ENCODE peak calls at places on chromosomes 2 and 18, in seven cellular contexts. F is K562, A is HCT116, C is GM12892, P is HL-60, M is GM12891, Y is suprapubic skin. B is an unnamed sample.

GRCh38 chr2:147657086-147658000 is 187.5 kb upstream of the ACVR2A start:
- DNase-seq in F (no peak), A (no peak), C (no peak), P (no peak), M (no peak), Y (no peak), B (no peak)

GRCh38 chr2:24832526-24832925 is 39.3 kb downstream of the CENPO start:
- DNase-seq in F (no peak), A (no peak), C (no peak), P (no peak), M (no peak), Y (peak), B (no peak)

GRCh38 chr2:40343904-40344303 is 108.0 kb downstream of the SLC8A1 start:
- DNase-seq in F (no peak), A (no peak), C (no peak), P (no peak), M (no peak), Y (no peak), B (no peak)

GRCh38 chr2:10834300-10834699 is 21.7 kb upstream of the PDIA6 start:
- DNase-seq in F (no peak), A (no peak), C (no peak), P (no peak), M (no peak), Y (no peak), B (no peak)

GRCh38 chr2:111185496-111186022 is 64.8 kb downstream of the BCL2L11 start:
- DNase-seq in F (no peak), A (no peak), C (no peak), P (no peak), M (no peak), Y (no peak), B (peak)

GRCh38 chr18:78875268-78875997 is 104.2 kb upstream of the SALL3 start:
- DNase-seq in F (peak), A (peak), C (no peak), P (peak), M (peak), Y (no peak), B (no peak)

GRCh38 chr2:232882085-232882484 is 12.0 kb downstream of the SNORC start:
- DNase-seq in F (no peak), A (no peak), C (no peak), P (no peak), M (no peak), Y (no peak), B (no peak)

GRCh38 chr2:218310853-218311542 is 18.7 kb upstream of the TMBIM1 start:
- DNase-seq in F (no peak), A (no peak), C (no peak), P (no peak), M (no peak), Y (no peak), B (no peak)

GRCh38 chr2:230690439-230690838 is 22.2 kb upstream of the CAB39 start:
- DNase-seq in F (no peak), A (no peak), C (no peak), P (no peak), M (no peak), Y (peak), B (peak)

GRCh38 chr18:51448949-51449348 is 251.5 kb upstream of the MEX3C start:
- DNase-seq in F (no peak), A (no peak), C (no peak), P (no peak), M (no peak), Y (no peak), B (no peak)

GRCh38 chr2:9774266-9774665 is 69.0 kb upstream of the TAF1B start:
- DNase-seq in F (no peak), A (no peak), C (no peak), P (no peak), M (no peak), Y (peak), B (no peak)

GRCh38 chr2:85604568-85605339 is 2.3 kb upstream of the TMEM150A start:
- DNase-seq in F (no peak), A (no peak), C (no peak), P (no peak), M (no peak), Y (no peak), B (no peak)

GRCh38 chr18:76208632-76209308 is 286.3 kb downstream of the ZNF516 start:
- DNase-seq in F (no peak), A (no peak), C (no peak), P (no peak), M (no peak), Y (no peak), B (no peak)

GRCh38 chr18:48931680-48932461 is 18.9 kb downstream of the SMAD7 start:
- DNase-seq in F (peak), A (no peak), C (peak), P (no peak), M (no peak), Y (no peak), B (no peak)

GRCh38 chr2:3462493-3463104 is 56.7 kb downstream of the ADI1 start:
- DNase-seq in F (no peak), A (no peak), C (no peak), P (no peak), M (no peak), Y (no peak), B (no peak)

GRCh38 chr2:142325870-142326269 is 195.1 kb upstream of the LRP1B start:
- DNase-seq in F (no peak), A (no peak), C (no peak), P (no peak), M (no peak), Y (no peak), B (no peak)

GRCh38 chr2:120494446-120494845 is 148.5 kb downstream of the INHBB start:
- DNase-seq in F (no peak), A (no peak), C (no peak), P (no peak), M (no peak), Y (no peak), B (no peak)

GRCh38 chr2:222887124-222887523 is 26.3 kb downstream of the ACSL3 start:
- DNase-seq in F (no peak), A (no peak), C (no peak), P (no peak), M (no peak), Y (no peak), B (no peak)

GRCh38 chr2:215422676-215423075 is 13.2 kb downstream of the FN1 start:
- DNase-seq in F (no peak), A (no peak), C (no peak), P (no peak), M (no peak), Y (no peak), B (no peak)

GRCh38 chr2:127619901-127620705 is 25.9 kb upstream of the GPR17 start:
- DNase-seq in F (no peak), A (no peak), C (peak), P (no peak), M (no peak), Y (no peak), B (peak)

GRCh38 chr2:241225983-241226382 is 37.5 kb downstream of the ANO7 start:
- DNase-seq in F (no peak), A (no peak), C (no peak), P (no peak), M (no peak), Y (peak), B (no peak)

GRCh38 chr18:26714739-26715138 is 150.8 kb downstream of the AQP4 start:
- DNase-seq in F (no peak), A (no peak), C (no peak), P (no peak), M (no peak), Y (no peak), B (no peak)

GRCh38 chr2:60318544-60318943 is 234.9 kb downstream of the BCL11A start:
- DNase-seq in F (no peak), A (no peak), C (no peak), P (no peak), M (no peak), Y (no peak), B (peak)

GRCh38 chr2:190578158-190579057 is 43.9 kb upstream of the NEMP2 start:
- DNase-seq in F (peak), A (peak), C (no peak), P (no peak), M (no peak), Y (no peak), B (no peak)

GRCh38 chr2:240601061-240601830 is 14.7 kb downstream of the CAPN10 start:
- DNase-seq in F (no peak), A (no peak), C (no peak), P (no peak), M (no peak), Y (peak), B (peak)

GRCh38 chr2:172246649-172247048 is 143.9 kb upstream of the DLX2 start:
- DNase-seq in F (no peak), A (peak), C (no peak), P (peak), M (no peak), Y (no peak), B (no peak)

GRCh38 chr2:233764264-233764663 is 4.2 kb downstream of the UGT1A1 start:
- DNase-seq in F (no peak), A (no peak), C (no peak), P (no peak), M (no peak), Y (no peak), B (no peak)

GRCh38 chr2:46363535-46364170 is 66.4 kb downstream of the EPAS1 start:
- DNase-seq in F (no peak), A (no peak), C (no peak), P (no peak), M (no peak), Y (no peak), B (no peak)

GRCh38 chr18:10006261-10006903 is 92.6 kb downstream of the VAPA start:
- DNase-seq in F (no peak), A (no peak), C (no peak), P (peak), M (no peak), Y (no peak), B (no peak)

GRCh38 chr2:187994464-187995331 is 297.0 kb upstream of the GULP1 start:
- DNase-seq in F (no peak), A (no peak), C (no peak), P (no peak), M (no peak), Y (no peak), B (no peak)

GRCh38 chr2:85974395-85974794 is 85.6 kb upstream of the ST3GAL5 start:
- DNase-seq in F (no peak), A (no peak), C (no peak), P (no peak), M (no peak), Y (peak), B (no peak)

GRCh38 chr2:54657664-54658083 is 65.8 kb upstream of the EML6 start:
- DNase-seq in F (peak), A (peak), C (no peak), P (peak), M (peak), Y (no peak), B (no peak)

GRCh38 chr2:170818294-170819104 is 1.8 kb downstream of the GAD1 start:
- DNase-seq in F (no peak), A (no peak), C (no peak), P (no peak), M (no peak), Y (no peak), B (no peak)

GRCh38 chr2:65370387-65371093 is 61.9 kb downstream of the SPRED2 start:
- DNase-seq in F (no peak), A (no peak), C (no peak), P (no peak), M (no peak), Y (no peak), B (no peak)

GRCh38 chr2:240578110-240578450 is 8.5 kb upstream of the CAPN10 start:
- DNase-seq in F (no peak), A (no peak), C (no peak), P (no peak), M (no peak), Y (no peak), B (no peak)

GRCh38 chr2:32627441-32627900 is 379 bp upstream of the TTC27 start:
- DNase-seq in F (no peak), A (no peak), C (peak), P (no peak), M (no peak), Y (peak), B (no peak)

GRCh38 chr2:64019083-64019974 is at the start of gene VPS54:
- DNase-seq in F (peak), A (peak), C (peak), P (no peak), M (peak), Y (peak), B (peak)

GRCh38 chr2:72895759-72896281 is 8.6 kb downstream of the SPR start:
- DNase-seq in F (no peak), A (no peak), C (no peak), P (no peak), M (no peak), Y (no peak), B (peak)

GRCh38 chr2:216807861-216808272 is 52.0 kb downstream of the TNP1 start:
- DNase-seq in F (no peak), A (no peak), C (no peak), P (no peak), M (no peak), Y (no peak), B (no peak)

DNA sequence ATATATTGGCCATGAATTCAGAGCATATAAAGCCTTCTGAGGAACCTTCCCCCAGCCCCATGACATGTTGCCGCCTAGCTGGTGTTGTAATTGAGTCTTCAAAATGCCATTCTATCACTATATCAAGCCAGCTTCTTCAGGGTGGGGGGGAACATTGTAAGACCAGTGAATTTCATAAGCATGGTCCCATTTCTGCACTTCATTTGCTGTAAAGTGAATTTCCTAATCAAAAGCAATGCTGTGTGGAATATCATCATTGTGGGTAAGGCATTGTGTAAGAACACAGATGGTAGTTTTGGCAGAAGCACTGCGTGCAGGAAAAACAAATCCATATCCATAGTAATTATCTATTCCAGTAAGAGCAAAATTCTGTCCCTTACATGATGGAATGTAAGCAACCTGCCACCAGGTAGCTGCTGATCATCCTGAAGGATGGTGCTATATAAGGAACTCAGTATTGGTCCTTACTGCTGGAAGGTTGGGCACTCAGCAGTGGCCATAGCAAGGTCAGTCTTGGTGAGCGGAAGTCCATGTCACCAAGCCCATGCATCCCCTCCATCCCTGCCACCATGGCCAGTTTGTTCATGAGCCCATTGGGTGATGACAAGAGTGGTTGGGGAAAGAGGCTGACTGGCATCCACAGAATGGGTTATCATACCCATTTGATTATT is 159.4 kb downstream of the COPS8 start:
- DNase-seq in F (no peak), A (no peak), C (no peak), P (no peak), M (no peak), Y (no peak), B (no peak)
- TF ChIP-seq POLR2AphosphoS5 in F (no peak), A (no peak), C (no peak), P (no peak), M (no peak), Y (peak), B (peak)

DNA sequence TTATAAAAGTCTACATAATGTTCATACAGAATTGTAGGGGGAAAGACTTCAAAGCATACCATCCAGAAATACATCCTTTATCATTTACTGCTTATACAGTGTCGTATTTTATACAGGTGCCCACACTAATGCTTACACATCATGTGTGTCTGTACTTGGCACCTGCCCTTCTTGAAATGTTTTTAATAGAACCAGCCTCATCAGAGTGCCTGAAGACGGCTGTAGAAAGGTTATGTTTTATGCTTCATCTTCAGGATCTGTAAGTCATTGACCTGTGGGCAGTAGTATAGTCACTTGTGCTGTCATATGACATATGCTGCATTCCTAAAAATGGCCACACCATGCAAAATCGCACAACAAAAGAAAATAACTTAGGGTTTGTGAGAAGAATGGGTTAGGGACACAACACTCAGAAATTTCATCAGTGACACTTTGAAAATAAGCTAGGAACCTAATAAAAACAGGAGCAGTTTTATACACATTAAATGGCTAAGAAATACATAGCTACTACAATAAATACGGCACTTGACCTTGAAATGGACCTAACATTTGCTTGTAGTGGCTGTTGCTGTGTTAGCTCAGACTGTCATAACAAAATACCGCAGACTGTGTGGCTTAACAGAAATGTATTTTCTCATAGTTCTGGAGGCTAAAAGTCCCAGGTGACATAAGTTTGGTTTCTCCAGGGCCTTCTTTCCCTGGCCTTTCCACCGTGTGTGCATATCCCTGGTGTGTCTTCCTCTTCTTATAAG is 112.6 kb downstream of the CERS6 start:
- DNase-seq in F (no peak), A (no peak), C (no peak), P (no peak), M (no peak), Y (no peak), B (no peak)
- TF ChIP-seq POLR2AphosphoS5 in F (no peak), A (no peak), C (no peak), P (no peak), M (no peak), Y (no peak), B (no peak)

GRCh38 chr2:18384242-18384641 is 176.2 kb downstream of the RDH14 start:
- DNase-seq in F (no peak), A (no peak), C (no peak), P (no peak), M (no peak), Y (no peak), B (no peak)

GRCh38 chr2:18387479-18388206 is 172.8 kb downstream of the RDH14 start:
- DNase-seq in F (peak), A (peak), C (no peak), P (peak), M (peak), Y (peak), B (peak)
- TF ChIP-seq POLR2AphosphoS5 in F (no peak), A (no peak), C (no peak), P (no peak), M (no peak), Y (no peak), B (no peak)

GRCh38 chr2:16107246-16107645 is 166.9 kb downstream of the MYCN start:
- DNase-seq in F (no peak), A (no peak), C (no peak), P (no peak), M (no peak), Y (no peak), B (no peak)

GRCh38 chr2:16104345-16105177 is 164.2 kb downstream of the MYCN start:
- DNase-seq in F (no peak), A (no peak), C (no peak), P (no peak), M (no peak), Y (no peak), B (no peak)

GRCh38 chr2:16106619-16107018 is 166.3 kb downstream of the MYCN start:
- DNase-seq in F (no peak), A (no peak), C (no peak), P (no peak), M (no peak), Y (no peak), B (no peak)

GRCh38 chr2:16105178-16105663 is 164.9 kb downstream of the MYCN start:
- DNase-seq in F (no peak), A (no peak), C (no peak), P (no peak), M (no peak), Y (no peak), B (no peak)

DNA sequence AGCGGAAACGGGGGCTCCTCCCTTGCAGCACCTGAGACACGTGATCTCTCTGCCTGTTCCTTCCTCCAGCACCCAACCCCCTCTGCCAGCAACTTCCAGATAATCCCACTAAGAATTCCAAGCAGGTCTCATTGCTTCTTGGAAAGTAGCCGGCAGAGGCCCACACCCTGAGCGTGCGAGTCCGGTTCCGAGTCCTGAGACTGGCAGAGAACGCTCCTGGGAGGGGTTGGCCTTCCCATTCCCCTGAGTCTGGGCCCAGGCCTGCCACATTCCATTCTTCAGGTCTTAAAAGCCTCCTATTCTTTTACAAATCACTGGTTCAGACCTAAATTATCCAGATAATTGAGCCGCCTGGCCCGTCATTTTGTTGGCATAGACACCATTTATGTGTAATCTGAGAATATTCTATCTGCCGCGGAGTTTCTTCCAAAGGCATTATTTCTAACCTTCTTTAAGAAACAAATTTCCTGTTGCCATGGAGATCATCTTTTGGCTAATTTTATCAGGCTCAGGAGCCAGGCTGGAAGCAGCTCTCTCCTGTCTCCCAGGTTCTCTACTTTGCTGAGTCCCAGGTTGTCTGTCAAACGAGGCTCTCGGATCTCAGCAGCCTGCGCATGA is 165.4 kb downstream of the MYCN start:
- DNase-seq in F (no peak), A (no peak), C (no peak), P (no peak), M (no peak), Y (no peak), B (no peak)
- TF ChIP-seq POLR2AphosphoS5 in F (no peak), A (no peak), C (no peak), P (no peak), M (no peak), Y (no peak), B (no peak)

DNA sequence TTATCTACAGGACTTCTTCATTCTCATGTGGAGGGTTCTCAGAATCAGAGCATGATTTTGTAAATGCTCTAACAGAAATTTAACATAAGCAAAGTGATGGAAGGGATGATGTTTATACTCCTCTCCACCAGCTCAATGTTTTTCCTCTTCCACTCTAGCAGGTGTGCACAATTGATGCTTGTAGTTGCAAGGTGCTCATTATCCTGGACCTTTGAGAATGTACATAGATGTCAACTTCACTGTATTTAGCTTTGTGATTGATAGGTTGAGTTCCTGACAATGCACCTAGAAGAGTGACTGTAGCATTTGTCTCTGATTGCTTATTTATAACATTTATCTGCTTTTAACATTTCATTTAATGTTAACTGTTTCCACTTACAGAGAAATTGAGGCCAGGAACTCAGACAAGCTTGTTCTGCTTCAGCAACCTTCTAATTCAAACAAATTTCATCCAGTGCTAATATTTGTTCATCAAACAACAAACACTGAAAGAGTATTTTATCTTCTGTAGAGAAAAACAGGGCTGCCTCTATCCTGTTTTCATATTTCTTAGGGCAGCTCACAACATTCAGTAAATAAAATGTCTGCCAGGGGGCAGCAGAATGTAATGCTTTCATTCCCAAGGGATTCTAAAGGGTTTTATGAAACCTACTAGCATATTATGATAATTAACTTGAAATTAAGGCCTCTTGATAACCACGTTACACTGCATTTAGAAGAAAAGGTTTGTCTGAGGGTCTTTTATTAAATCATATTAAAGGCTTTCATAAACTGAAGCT is 127.9 kb upstream of the NOL4 start:
- DNase-seq in F (no peak), A (no peak), C (no peak), P (no peak), M (no peak), Y (no peak), B (no peak)
- TF ChIP-seq POLR2AphosphoS5 in F (no peak), A (no peak), C (no peak), P (no peak), M (no peak), Y (no peak), B (no peak)

GRCh38 chr2:74379851-74380789 is at the start of gene DCTN1:
- DNase-seq in F (peak), A (no peak), C (no peak), P (no peak), M (peak), Y (no peak), B (peak)
- TF ChIP-seq POLR2AphosphoS5 in F (no peak), A (no peak), C (no peak), P (no peak), M (no peak), Y (no peak), B (peak)